ENCODE peak calls at places on chromosomes 5 and 9, in six cellular contexts. B is type B pancreatic cell, T is endothelial cell, R is AG04449, G is MM.1S, S is heart left ventricle. M is an unnamed sample.

GRCh38 chr5:64680289-64680688 is 10.0 kb upstream of the SHISAL2B start:
- DNase-seq in B (no peak), T (peak), R (no peak), G (no peak), S (no peak), M (no peak)

GRCh38 chr9:13804532-13804931 is 509.4 kb downstream of the NFIB start:
- DNase-seq in B (no peak), T (no peak), R (no peak), G (no peak), S (no peak), M (no peak)

GRCh38 chr5:73759771-73760170 is 133.8 kb downstream of the ARHGEF28 start:
- DNase-seq in B (no peak), T (no peak), R (no peak), G (no peak), S (no peak), M (no peak)

GRCh38 chr5:134003957-134004625 is 684 bp downstream of the VDAC1 start:
- DNase-seq in B (peak), T (no peak), R (no peak), G (peak), S (peak), M (no peak)

GRCh38 chr9:89501311-89501898 is 3.5 kb upstream of the SEMA4D start:
- DNase-seq in B (no peak), T (no peak), R (no peak), G (no peak), S (no peak), M (no peak)

GRCh38 chr5:135154197-135154596 is 120.2 kb upstream of the PITX1 start:
- DNase-seq in B (no peak), T (no peak), R (no peak), G (no peak), S (no peak), M (no peak)

GRCh38 chr5:172554562-172554961 is 86.5 kb upstream of the NEURL1B start:
- DNase-seq in B (no peak), T (no peak), R (no peak), G (no peak), S (peak), M (no peak)

GRCh38 chr5:32837211-32837610 is 126.1 kb downstream of the NPR3 start:
- DNase-seq in B (no peak), T (no peak), R (no peak), G (no peak), S (no peak), M (no peak)

GRCh38 chr9:1005043-1005667 is 28.7 kb downstream of the DMRT3 start:
- DNase-seq in B (no peak), T (peak), R (peak), G (peak), S (no peak), M (peak)

GRCh38 chr5:26326153-26326759 is 712.1 kb downstream of the CDH9 start:
- DNase-seq in B (no peak), T (no peak), R (no peak), G (no peak), S (peak), M (no peak)

GRCh38 chr5:61806491-61807020 is 474.5 kb downstream of the ZSWIM6 start:
- DNase-seq in B (no peak), T (no peak), R (no peak), G (no peak), S (no peak), M (no peak)

GRCh38 chr9:28808042-28808441 is 1234.8 kb upstream of the C9orf72 start:
- DNase-seq in B (no peak), T (no peak), R (no peak), G (no peak), S (no peak), M (no peak)

GRCh38 chr5:143923634-143924265 is 111.8 kb downstream of the HMHB1 start:
- DNase-seq in B (no peak), T (no peak), R (no peak), G (peak), S (no peak), M (no peak)

DNA sequence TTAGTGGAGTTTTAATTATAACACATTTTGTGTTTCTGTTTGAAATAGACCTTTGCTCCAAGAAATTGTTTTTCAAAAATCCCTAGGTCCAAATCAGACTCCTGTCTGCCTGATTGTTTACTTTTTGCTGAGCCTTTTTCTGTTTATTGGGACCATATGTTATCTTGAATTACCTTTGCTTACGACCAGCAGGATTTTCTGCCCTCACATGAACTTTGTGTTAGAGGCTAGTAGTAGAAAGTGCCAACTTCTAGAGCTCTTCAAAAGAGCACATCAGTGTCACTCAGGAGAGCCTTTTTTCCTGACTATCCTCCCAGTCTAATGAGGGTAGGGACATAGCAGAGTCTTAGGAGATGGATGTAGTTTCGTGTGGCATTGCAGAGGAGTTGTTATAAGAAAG is 10.2 kb downstream of the RECK start:
- DNase-seq in B (no peak), T (no peak), R (no peak), G (no peak), S (no peak), M (no peak)
- TF ChIP-seq CTCF in B (no peak), T (no peak), R (no peak), G (no peak), S (no peak), M (no peak)

GRCh38 chr5:16812911-16813310 is 123.2 kb downstream of the MYO10 start:
- DNase-seq in B (no peak), T (no peak), R (no peak), G (no peak), S (no peak), M (no peak)
- TF ChIP-seq CTCF in B (no peak), T (no peak), R (no peak), G (no peak), S (no peak), M (no peak)

GRCh38 chr5:37838152-37838932 is 1.5 kb downstream of the GDNF start:
- DNase-seq in B (no peak), T (peak), R (no peak), G (peak), S (peak), M (no peak)
- TF ChIP-seq CTCF in B (peak), T (no peak), R (peak), G (peak), S (no peak), M (no peak)

DNA sequence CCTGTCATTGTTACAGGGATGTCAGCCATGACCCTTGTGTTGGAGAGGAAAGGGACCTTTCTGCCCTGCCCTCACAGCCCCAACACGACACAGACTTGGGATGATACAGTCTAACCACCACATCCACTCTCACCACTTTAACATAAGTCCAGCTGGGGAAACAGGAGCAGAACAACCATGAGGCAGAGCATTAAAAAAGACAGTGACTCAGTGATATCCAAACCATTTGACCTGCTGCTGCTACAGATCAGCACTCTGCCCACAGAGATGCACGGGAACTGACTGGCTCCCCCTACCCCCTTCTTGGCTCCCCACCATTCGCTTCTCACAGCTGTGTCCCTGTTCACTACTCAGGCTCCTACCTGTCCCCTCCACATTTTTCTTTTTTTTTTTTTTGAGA is 458.6 kb downstream of the ZNF608 start:
- DNase-seq in B (no peak), T (no peak), R (no peak), G (no peak), S (no peak), M (no peak)
- TF ChIP-seq CTCF in B (no peak), T (no peak), R (no peak), G (no peak), S (no peak), M (no peak)

GRCh38 chr9:8855046-8855445 is 1055.5 kb upstream of the DMAC1 start:
- DNase-seq in B (no peak), T (no peak), R (no peak), G (peak), S (no peak), M (no peak)
- TF ChIP-seq CTCF in B (peak), T (no peak), R (no peak), G (peak), S (no peak), M (no peak)

GRCh38 chr5:174533771-174534221 is 190.6 kb upstream of the MSX2 start:
- DNase-seq in B (no peak), T (no peak), R (peak), G (no peak), S (no peak), M (peak)
- TF ChIP-seq CTCF in B (no peak), T (no peak), R (no peak), G (no peak), S (no peak), M (no peak)

GRCh38 chr5:43702815-43703214 is 99.8 kb downstream of the NNT start:
- DNase-seq in B (no peak), T (no peak), R (no peak), G (no peak), S (no peak), M (peak)
- TF ChIP-seq CTCF in B (no peak), T (no peak), R (no peak), G (no peak), S (no peak), M (no peak)

DNA sequence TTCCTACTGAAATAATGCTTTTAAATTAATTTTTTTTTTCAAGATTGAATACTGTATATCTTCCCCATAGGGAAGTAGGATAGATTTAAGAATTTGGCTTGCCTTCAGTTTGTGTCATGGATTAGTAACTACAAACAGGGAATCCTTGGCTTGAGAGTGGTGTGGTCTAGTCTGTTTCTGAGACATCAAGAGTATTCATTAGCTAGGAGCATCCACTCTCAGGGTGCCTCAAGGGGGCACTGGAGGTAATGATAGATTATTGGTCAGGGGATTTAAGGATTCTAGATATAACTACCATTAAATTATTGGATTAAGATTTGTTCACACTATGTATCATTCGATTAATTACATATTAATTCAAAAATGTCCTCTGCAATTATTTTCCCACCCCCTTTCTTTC is 91.8 kb upstream of the TXNDC8 start:
- DNase-seq in B (no peak), T (no peak), R (no peak), G (no peak), S (no peak), M (no peak)
- TF ChIP-seq CTCF in B (no peak), T (no peak), R (peak), G (peak), S (no peak), M (peak)

DNA sequence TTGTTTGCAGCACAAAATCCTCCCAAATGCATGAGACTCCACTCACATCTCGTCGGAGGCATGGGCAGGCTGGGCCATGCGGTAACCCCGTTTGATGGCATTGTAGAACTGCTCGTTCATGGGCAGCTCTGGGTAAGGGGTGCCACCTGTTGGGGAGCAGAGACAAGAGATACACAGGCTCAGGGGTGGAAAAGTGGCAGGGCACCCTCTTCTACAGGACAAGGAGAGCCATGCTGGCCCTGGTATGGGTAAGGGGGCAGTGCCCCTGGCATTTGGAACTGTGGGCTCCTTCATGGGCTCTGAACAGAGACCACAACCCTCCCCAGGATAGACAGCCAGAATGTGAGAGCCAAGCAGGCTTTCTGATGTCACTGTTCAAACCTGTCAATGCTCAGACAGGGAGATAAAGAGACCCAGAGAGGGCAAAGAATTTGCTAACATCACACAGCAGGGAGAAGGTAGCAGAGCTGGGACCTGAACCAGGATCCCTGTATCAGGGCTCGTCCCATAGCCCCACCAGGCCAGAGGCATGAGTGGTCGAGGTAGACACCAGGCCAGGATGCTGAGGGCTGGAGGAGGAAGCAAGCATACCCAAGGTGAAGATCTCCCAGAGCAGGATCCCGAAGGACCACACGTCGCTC is 33.2 kb upstream of the CSF1R start:
- DNase-seq in B (no peak), T (no peak), R (no peak), G (no peak), S (peak), M (no peak)
- TF ChIP-seq CTCF in B (no peak), T (no peak), R (no peak), G (no peak), S (no peak), M (no peak)

DNA sequence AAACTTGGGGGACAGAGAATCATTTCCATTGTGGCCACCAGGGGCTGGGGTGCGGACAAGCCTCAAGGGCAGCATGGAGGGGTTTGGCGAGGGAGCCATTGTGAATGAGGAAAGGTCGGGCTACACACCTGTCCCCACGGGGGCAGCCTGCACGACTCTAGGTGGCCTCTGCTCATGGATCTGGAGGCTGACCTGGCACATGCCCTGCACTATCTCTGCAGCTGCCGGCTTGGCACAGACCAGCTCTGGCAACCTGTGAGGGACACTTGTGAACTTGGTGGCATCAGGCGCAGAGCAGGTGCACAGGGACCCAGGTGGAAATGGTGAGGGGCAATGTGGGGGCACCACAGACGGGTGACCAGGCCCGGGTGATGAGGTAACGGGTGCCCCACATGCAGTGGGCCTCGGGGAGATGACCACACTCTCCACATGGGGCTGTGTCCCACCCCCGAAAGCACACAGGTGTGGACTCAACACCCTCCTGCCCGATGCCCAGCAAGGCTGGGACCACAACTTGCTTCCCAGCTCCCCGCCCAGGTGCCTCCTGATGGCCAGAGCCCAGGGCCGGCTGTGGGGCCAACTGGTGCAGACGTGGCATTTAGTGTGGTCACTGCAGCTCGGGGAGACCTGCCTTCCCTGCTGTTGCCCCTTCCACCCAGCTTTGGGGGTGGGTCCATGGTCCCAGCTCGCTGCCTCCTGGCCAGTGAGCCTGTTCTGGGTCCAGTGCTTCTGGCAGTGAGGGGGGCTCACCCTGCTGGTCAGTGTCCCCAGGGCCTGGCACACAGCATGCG is 60.9 kb upstream of the UBAC1 start:
- DNase-seq in B (peak), T (no peak), R (no peak), G (no peak), S (peak), M (no peak)
- TF ChIP-seq CTCF in B (peak), T (peak), R (no peak), G (no peak), S (no peak), M (peak)

M was measured in HFF-Myc.